ENCODE peak calls at places on chromosome 1, in eight cellular contexts. One of them, this sample, is unnamed.

GRCh38 chr1:156112276-156113137 is 2.0 kb upstream of the LMNA start:
- DNase-seq in islet precursor cell: no peak
- DNase-seq in GM12865: no peak
- DNase-seq in NCI-H69: no peak
- DNase-seq in G401: no peak
- DNase-seq in epithelial cell of esophagus: no peak
- DNase-seq in fibroblast of lung: peak
- DNase-seq in brain pericyte: no peak
- DNase-seq in this sample: no peak

GRCh38 chr1:3515774-3516480 is 61.5 kb downstream of the ARHGEF16 start:
- DNase-seq in G401: no peak
- DNase-seq in fibroblast of lung: peak
- DNase-seq in GM12865: no peak
- DNase-seq in NCI-H69: peak
- DNase-seq in epithelial cell of esophagus: peak
- DNase-seq in islet precursor cell: no peak
- DNase-seq in brain pericyte: no peak
- DNase-seq in this sample: no peak

GRCh38 chr1:201763439-201764140 is 65.4 kb upstream of the IPO9 start:
- DNase-seq in G401: no peak
- DNase-seq in fibroblast of lung: peak
- DNase-seq in islet precursor cell: no peak
- DNase-seq in NCI-H69: no peak
- DNase-seq in brain pericyte: no peak
- DNase-seq in GM12865: no peak
- DNase-seq in epithelial cell of esophagus: no peak
- DNase-seq in this sample: no peak

GRCh38 chr1:185785586-185785985 is 51.4 kb downstream of the HMCN1 start:
- DNase-seq in G401: no peak
- DNase-seq in NCI-H69: no peak
- DNase-seq in epithelial cell of esophagus: no peak
- DNase-seq in islet precursor cell: no peak
- DNase-seq in GM12865: no peak
- DNase-seq in brain pericyte: no peak
- DNase-seq in fibroblast of lung: no peak
- DNase-seq in this sample: no peak

GRCh38 chr1:116909511-116910378 is at the start of gene PTGFRN:
- DNase-seq in GM12865: no peak
- DNase-seq in brain pericyte: no peak
- DNase-seq in epithelial cell of esophagus: peak
- DNase-seq in islet precursor cell: peak
- DNase-seq in G401: peak
- DNase-seq in NCI-H69: peak
- DNase-seq in fibroblast of lung: peak
- DNase-seq in this sample: peak

GRCh38 chr1:106956721-106957120 is 99.8 kb upstream of the PRMT6 start:
- DNase-seq in fibroblast of lung: peak
- DNase-seq in NCI-H69: peak
- DNase-seq in G401: no peak
- DNase-seq in brain pericyte: no peak
- DNase-seq in epithelial cell of esophagus: no peak
- DNase-seq in GM12865: no peak
- DNase-seq in islet precursor cell: no peak
- DNase-seq in this sample: no peak

GRCh38 chr1:1881727-1882126 is 9.2 kb downstream of the GNB1 start:
- DNase-seq in epithelial cell of esophagus: no peak
- DNase-seq in NCI-H69: no peak
- DNase-seq in G401: peak
- DNase-seq in GM12865: no peak
- DNase-seq in islet precursor cell: no peak
- DNase-seq in fibroblast of lung: no peak
- DNase-seq in brain pericyte: no peak
- DNase-seq in this sample: no peak

GRCh38 chr1:174005032-174005431 is 17.1 kb downstream of the RC3H1 start:
- DNase-seq in fibroblast of lung: no peak
- DNase-seq in GM12865: peak
- DNase-seq in brain pericyte: peak
- DNase-seq in islet precursor cell: no peak
- DNase-seq in G401: no peak
- DNase-seq in epithelial cell of esophagus: peak
- DNase-seq in NCI-H69: peak
- DNase-seq in this sample: no peak

GRCh38 chr1:20105856-20106255 is 13.5 kb downstream of the PLA2G2D start:
- DNase-seq in islet precursor cell: no peak
- DNase-seq in NCI-H69: no peak
- DNase-seq in epithelial cell of esophagus: peak
- DNase-seq in G401: no peak
- DNase-seq in brain pericyte: no peak
- DNase-seq in GM12865: no peak
- DNase-seq in fibroblast of lung: peak
- DNase-seq in this sample: no peak

GRCh38 chr1:40462956-40463590 is 12.8 kb downstream of the ZFP69B start:
- DNase-seq in brain pericyte: no peak
- DNase-seq in GM12865: peak
- DNase-seq in NCI-H69: no peak
- DNase-seq in islet precursor cell: no peak
- DNase-seq in G401: no peak
- DNase-seq in epithelial cell of esophagus: no peak
- DNase-seq in fibroblast of lung: peak
- DNase-seq in this sample: no peak

GRCh38 chr1:221809101-221810029 is 67.5 kb upstream of the DUSP10 start:
- DNase-seq in epithelial cell of esophagus: no peak
- DNase-seq in G401: no peak
- DNase-seq in brain pericyte: no peak
- DNase-seq in NCI-H69: peak
- DNase-seq in GM12865: peak
- DNase-seq in islet precursor cell: no peak
- DNase-seq in fibroblast of lung: peak
- DNase-seq in this sample: no peak

GRCh38 chr1:12344611-12345299 is 114.9 kb downstream of the VPS13D start:
- DNase-seq in fibroblast of lung: no peak
- DNase-seq in epithelial cell of esophagus: no peak
- DNase-seq in G401: peak
- DNase-seq in GM12865: peak
- DNase-seq in islet precursor cell: no peak
- DNase-seq in brain pericyte: no peak
- DNase-seq in NCI-H69: no peak
- DNase-seq in this sample: no peak

GRCh38 chr1:113207019-113207418 is 134.0 kb downstream of the LRIG2 start:
- DNase-seq in fibroblast of lung: no peak
- DNase-seq in GM12865: no peak
- DNase-seq in epithelial cell of esophagus: peak
- DNase-seq in NCI-H69: peak
- DNase-seq in islet precursor cell: peak
- DNase-seq in G401: no peak
- DNase-seq in brain pericyte: no peak
- DNase-seq in this sample: no peak

GRCh38 chr1:11735854-11736745 is at the start of gene AGTRAP:
- DNase-seq in epithelial cell of esophagus: peak
- DNase-seq in brain pericyte: peak
- DNase-seq in fibroblast of lung: peak
- DNase-seq in islet precursor cell: peak
- DNase-seq in G401: peak
- DNase-seq in GM12865: peak
- DNase-seq in NCI-H69: peak
- DNase-seq in this sample: peak

This sample was measured in Right ventricle myocardium inferior.